ENCODE peak calls at places on chromosomes 16 and 17, in five cellular contexts. P is AG04450, M is GM12878, H is right atrium auricular region, Q is cardiac muscle cell. B is an unnamed sample.
A peak's percentile ranks its signal among the peaks of the same experiment; 100 is the strongest.

GRCh38 chr16:31427441-31428276 is 501 bp downstream of the COX6A2 start:
- DNase-seq in P (no peak), M (no peak), H (no peak), Q (peak; percentile 61), B (no peak)

GRCh38 chr17:13597723-13598347 is 3.9 kb downstream of the HS3ST3A1 start:
- DNase-seq in P (no peak), M (no peak), H (no peak), Q (peak; percentile 73), B (peak; percentile 32)

GRCh38 chr17:35991075-35991474 is 4.5 kb upstream of the CCL14 start:
- DNase-seq in P (no peak), M (no peak), H (no peak), Q (no peak), B (no peak)

GRCh38 chr16:30997887-30998711 is 12.3 kb downstream of the STX1B start:
- DNase-seq in P (peak; percentile 55), M (no peak), H (no peak), Q (peak; percentile 66), B (no peak)

GRCh38 chr16:47018223-47018891 is 44.9 kb upstream of the DNAJA2 start:
- DNase-seq in P (no peak), M (peak; percentile 98), H (no peak), Q (peak; percentile 18), B (peak; percentile 96)

GRCh38 chr17:34820922-34821321 is 140.3 kb downstream of the CCT6B start:
- DNase-seq in P (no peak), M (no peak), H (no peak), Q (no peak), B (no peak)

GRCh38 chr17:82231312-82231561 is 2.4 kb downstream of the SLC16A3 start:
- DNase-seq in P (no peak), M (no peak), H (no peak), Q (no peak), B (no peak)

GRCh38 chr17:65553646-65554567 is 7.5 kb downstream of the AXIN2 start:
- DNase-seq in P (no peak), M (no peak), H (no peak), Q (peak; percentile 32), B (no peak)

GRCh38 chr16:81485225-81485624 is 40.6 kb downstream of the CMIP start:
- DNase-seq in P (no peak), M (no peak), H (no peak), Q (no peak), B (no peak)

GRCh38 chr17:61337247-61337812 is 62.3 kb upstream of the TBX2 start:
- DNase-seq in P (no peak), M (no peak), H (no peak), Q (no peak), B (no peak)

GRCh38 chr17:82881292-82881823 is 41.5 kb upstream of the ZNF750 start:
- DNase-seq in P (no peak), M (no peak), H (no peak), Q (no peak), B (no peak)

GRCh38 chr16:89536886-89537548 is 23.5 kb upstream of the RPL13 start:
- DNase-seq in P (no peak), M (no peak), H (no peak), Q (no peak), B (no peak)

GRCh38 chr17:40605301-40605700 is 40.0 kb upstream of the CCR7 start:
- DNase-seq in P (no peak), M (no peak), H (no peak), Q (no peak), B (no peak)

GRCh38 chr16:37511-37910 is 15.9 kb downstream of the POLR3K start:
- DNase-seq in P (no peak), M (no peak), H (no peak), Q (peak; percentile 18), B (no peak)

GRCh38 chr16:59210955-59211541 is 476.9 kb upstream of the GOT2 start:
- DNase-seq in P (no peak), M (no peak), H (peak; percentile 58), Q (peak; percentile 1), B (no peak)

GRCh38 chr17:44765965-44766364 is 7.2 kb downstream of the ADAM11 start:
- DNase-seq in P (no peak), M (no peak), H (no peak), Q (no peak), B (no peak)

GRCh38 chr16:49875812-49876715 is 20.2 kb upstream of the ZNF423 start:
- DNase-seq in P (no peak), M (no peak), H (no peak), Q (no peak), B (no peak)

GRCh38 chr16:15621456-15621855 is 21.5 kb downstream of the MARF1 start:
- DNase-seq in P (no peak), M (no peak), H (no peak), Q (no peak), B (no peak)

GRCh38 chr16:15617901-15618300 is 25.1 kb downstream of the MARF1 start:
- DNase-seq in P (no peak), M (no peak), H (no peak), Q (no peak), B (no peak)

GRCh38 chr16:15616475-15616874 is 26.5 kb downstream of the MARF1 start:
- DNase-seq in P (no peak), M (no peak), H (no peak), Q (no peak), B (no peak)

GRCh38 chr16:15616068-15616467 is 26.9 kb downstream of the MARF1 start:
- DNase-seq in P (no peak), M (no peak), H (no peak), Q (no peak), B (no peak)

GRCh38 chr16:15618392-15618791 is 24.6 kb downstream of the MARF1 start:
- DNase-seq in P (peak; percentile 26), M (no peak), H (no peak), Q (peak; percentile 90), B (no peak)
- H3K4me3 ChIP-seq in P (no peak overlapping the region), M (no peak overlapping the region), H (no peak overlapping the region), Q (no peak overlapping the region), B (no peak overlapping the region)

GRCh38 chr17:77845541-77846225 is 112.8 kb upstream of the TNRC6C start:
- DNase-seq in P (no peak), M (no peak), H (no peak), Q (no peak), B (no peak)

GRCh38 chr17:77849203-77849602 is 109.3 kb upstream of the TNRC6C start:
- DNase-seq in P (no peak), M (no peak), H (no peak), Q (peak; percentile 47), B (no peak)

GRCh38 chr17:77846531-77847085 is 111.9 kb upstream of the TNRC6C start:
- DNase-seq in P (no peak), M (no peak), H (no peak), Q (no peak), B (no peak)

GRCh38 chr17:77848257-77848656 is 110.2 kb upstream of the TNRC6C start:
- DNase-seq in P (no peak), M (no peak), H (no peak), Q (no peak), B (no peak)

DNA sequence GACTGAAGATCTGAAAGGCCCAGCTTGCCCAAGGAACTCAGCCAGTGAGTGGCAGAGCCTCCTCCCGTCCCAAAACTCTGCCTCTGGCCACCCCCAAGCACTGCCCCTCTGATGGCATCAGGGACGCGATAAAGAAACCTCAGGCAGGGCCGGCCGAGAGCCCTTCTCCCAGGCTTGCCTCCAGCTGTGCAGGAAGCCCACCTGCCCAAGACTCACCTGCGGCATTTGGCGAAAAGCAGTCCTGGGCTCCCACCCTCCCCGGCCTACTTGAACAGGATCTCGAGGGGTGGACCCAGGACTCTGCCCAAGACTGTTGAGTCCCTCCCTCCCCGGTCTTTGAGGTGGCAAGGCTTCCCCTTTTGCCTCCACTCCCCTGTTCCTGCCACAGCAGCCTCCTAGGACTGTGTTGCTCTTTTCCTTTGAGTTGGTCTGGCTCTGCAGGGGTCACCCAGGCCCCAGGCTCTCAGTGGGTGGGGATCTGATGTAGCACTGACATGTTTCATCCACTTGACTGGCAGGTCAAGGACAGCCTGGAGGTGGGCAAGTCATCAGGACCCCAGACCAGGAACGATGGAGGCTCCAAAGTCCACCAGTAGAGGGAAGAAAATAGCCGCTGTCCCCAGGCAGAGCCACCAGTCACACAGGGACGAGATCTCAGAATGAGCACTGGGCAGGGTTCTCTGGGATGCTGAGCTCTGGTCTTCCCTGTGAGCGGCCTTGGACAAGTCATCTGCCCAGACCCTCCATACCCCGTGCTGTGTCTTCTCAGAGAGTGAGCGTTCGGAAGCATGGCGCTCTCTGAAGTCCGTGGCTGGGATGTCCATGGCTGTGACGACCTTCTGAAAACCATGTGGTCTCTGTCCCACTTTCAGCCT is 111.1 kb upstream of the TNRC6C start:
- DNase-seq in P (no peak), M (no peak), H (no peak), Q (no peak), B (no peak)
- H3K4me3 ChIP-seq in P (no peak overlapping the region), M (no peak overlapping the region), H (no peak overlapping the region), Q (no peak overlapping the region), B (no peak overlapping the region)

GRCh38 chr17:43659823-43660222 is 1.9 kb downstream of the MEOX1 start:
- DNase-seq in P (no peak), M (no peak), H (no peak), Q (no peak), B (no peak)

GRCh38 chr17:43660816-43661493 is 767 bp downstream of the MEOX1 start:
- DNase-seq in P (no peak), M (no peak), H (no peak), Q (no peak), B (no peak)

GRCh38 chr17:43658890-43659289 is 2.8 kb downstream of the MEOX1 start:
- DNase-seq in P (no peak), M (no peak), H (no peak), Q (no peak), B (no peak)

GRCh38 chr17:43661699-43662431 is at the start of gene MEOX1:
- DNase-seq in P (no peak), M (peak; percentile 79), H (no peak), Q (peak; percentile 65), B (peak; percentile 82)

DNA sequence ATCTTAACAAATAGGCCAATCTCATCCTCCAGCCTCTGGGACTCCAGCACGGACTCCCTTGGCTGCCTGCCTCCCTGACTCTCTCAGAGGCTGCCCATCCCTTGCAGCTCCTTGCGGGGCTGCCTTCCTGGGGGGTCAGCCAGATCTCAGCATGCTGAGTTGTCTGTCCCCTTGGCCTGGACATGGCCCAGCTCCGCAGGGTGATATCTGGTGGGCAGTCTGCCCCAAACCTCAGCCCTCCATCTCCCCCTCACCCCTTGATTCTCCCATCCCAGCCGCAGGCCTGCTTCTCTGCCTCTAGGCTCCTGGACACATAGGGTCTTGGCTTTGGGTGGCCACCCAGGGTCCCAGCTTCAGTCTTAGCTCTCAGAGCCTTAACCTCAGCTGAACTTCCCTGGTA is 1.5 kb downstream of the MEOX1 start:
- DNase-seq in P (no peak), M (no peak), H (no peak), Q (no peak), B (no peak)
- H3K4me3 ChIP-seq in P (no peak overlapping the region), M (peak overlapping the region; percentile 69), H (peak overlapping the region; percentile 47), Q (no peak overlapping the region), B (peak overlapping the region; percentile 13)

DNA sequence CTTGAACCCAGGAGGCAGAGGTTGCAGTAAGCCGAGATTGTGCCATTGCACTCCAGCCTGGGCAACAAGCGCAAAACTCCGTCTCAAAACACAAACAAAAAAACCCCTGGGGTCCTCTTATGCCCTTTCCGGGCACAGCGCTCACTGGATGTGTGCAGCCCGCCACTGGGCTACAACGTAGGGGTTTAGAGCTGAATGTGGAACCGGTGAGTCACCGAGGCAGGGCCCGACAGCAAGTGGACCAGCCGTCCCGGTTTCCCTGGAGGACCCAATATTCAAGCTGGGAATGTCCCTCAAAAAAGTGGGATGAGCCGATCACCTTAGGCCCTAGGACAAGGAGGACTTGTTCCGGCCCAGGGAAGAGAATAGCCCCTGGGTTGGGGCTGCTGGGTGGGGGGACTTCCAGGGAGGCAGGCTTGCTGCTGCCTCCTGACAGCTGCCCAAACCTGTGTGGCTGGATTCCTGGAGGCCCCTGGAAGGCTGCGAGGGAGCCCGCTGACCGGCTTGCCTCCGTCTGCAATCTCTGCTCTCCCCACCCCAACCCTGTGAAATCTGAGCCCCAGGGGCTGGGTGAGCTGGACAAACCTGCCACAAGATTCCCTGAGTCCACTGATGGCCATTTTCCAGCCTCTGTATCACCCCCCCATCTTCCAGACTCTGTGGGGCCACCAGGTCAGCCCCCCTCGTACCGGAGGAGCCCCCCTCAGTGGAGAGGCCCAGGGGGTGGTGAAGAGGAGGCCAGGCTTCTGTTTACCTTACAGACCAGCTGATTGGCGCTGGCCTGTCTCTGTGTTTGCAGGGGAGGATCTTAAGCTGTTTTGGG is 2.9 kb upstream of the CLDN9 start:
- DNase-seq in P (no peak), M (no peak), H (no peak), Q (no peak), B (no peak)
- H3K4me3 ChIP-seq in P (no peak overlapping the region), M (no peak overlapping the region), H (no peak overlapping the region), Q (no peak overlapping the region), B (no peak overlapping the region)